ENCODE peak calls at places on chromosomes 11 and 22, in nine cellular contexts. O is midbrain, E is WTC11, M is GOT3, X is HS-27A, K is fibroblast of the conjunctiva, S is GM12878, I is dorsolateral prefrontal cortex, B is fibroblast of mammary gland. Y is an unnamed sample.

GRCh38 chr11:57476883-57477506 is 16.7 kb downstream of the RTN4RL2 start:
- DNase-seq in S (no peak), M (no peak), I (no peak), O (no peak), B (peak), K (no peak), X (no peak), E (peak), Y (no peak)

GRCh38 chr11:19811391-19811790 is 98.8 kb downstream of the NAV2 start:
- DNase-seq in S (no peak), K (no peak), E (no peak), M (no peak), I (no peak), B (no peak), O (no peak), X (no peak), Y (no peak)

GRCh38 chr11:121112498-121113455 is 11.7 kb downstream of the TECTA start:
- DNase-seq in B (peak), E (peak), M (peak), O (peak), S (no peak), X (peak), I (peak), K (peak), Y (peak)

GRCh38 chr11:134488913-134489312 is 76.9 kb upstream of the B3GAT1 start:
- DNase-seq in E (no peak), X (no peak), I (no peak), O (no peak), B (no peak), S (no peak), K (no peak), M (no peak), Y (no peak)

GRCh38 chr11:101128571-101129202 is 926 bp downstream of the PGR start:
- DNase-seq in B (no peak), M (no peak), X (no peak), I (no peak), E (peak), O (no peak), S (no peak), K (no peak), Y (no peak)

GRCh38 chr11:68997124-68997994 is 15.7 kb downstream of the MRGPRF start:
- DNase-seq in I (no peak), X (no peak), M (no peak), B (no peak), O (no peak), E (peak), S (no peak), K (no peak), Y (no peak)

GRCh38 chr11:103378931-103379330 is 269.7 kb downstream of the DYNC2H1 start:
- DNase-seq in M (no peak), O (no peak), I (no peak), X (no peak), B (no peak), K (peak), E (no peak), S (no peak), Y (no peak)

GRCh38 chr11:75553889-75554257 is 8.2 kb upstream of the SERPINH1 start:
- DNase-seq in M (no peak), X (no peak), O (no peak), I (no peak), K (no peak), B (no peak), E (no peak), S (no peak), Y (no peak)

GRCh38 chr22:31123292-31123602 is 481 bp downstream of the INPP5J start:
- DNase-seq in O (no peak), M (no peak), E (no peak), I (no peak), K (no peak), B (no peak), S (no peak), X (no peak), Y (no peak)

GRCh38 chr22:45878051-45878764 is 98.8 kb downstream of the WNT7B start:
- DNase-seq in K (no peak), I (peak), M (no peak), S (no peak), E (no peak), X (no peak), B (no peak), O (peak), Y (no peak)

GRCh38 chr11:108324587-108324986 is 101.7 kb downstream of the ATM start:
- DNase-seq in I (no peak), S (no peak), K (no peak), B (peak), E (no peak), X (peak), M (no peak), O (no peak), Y (no peak)

GRCh38 chr11:75326439-75326810 is 25.0 kb downstream of the ARRB1 start:
- DNase-seq in X (no peak), E (no peak), O (no peak), K (no peak), M (no peak), S (no peak), I (no peak), B (no peak), Y (no peak)

GRCh38 chr11:5291207-5291838 is 10.4 kb downstream of the OR51B4 start:
- DNase-seq in B (peak), M (no peak), K (peak), O (no peak), X (no peak), S (no peak), I (no peak), E (no peak), Y (peak)

GRCh38 chr22:32987081-32987631 is 71.0 kb downstream of the SYN3 start:
- DNase-seq in B (no peak), E (peak), K (no peak), X (no peak), O (peak), I (no peak), S (no peak), M (no peak), Y (no peak)

GRCh38 chr11:86637976-86638375 is 34.4 kb downstream of the ME3 start:
- DNase-seq in K (no peak), M (no peak), O (no peak), E (no peak), X (no peak), S (no peak), I (no peak), B (peak), Y (no peak)

GRCh38 chr11:28760676-28761390 is 652.6 kb downstream of the METTL15 start:
- DNase-seq in K (no peak), O (no peak), S (no peak), I (no peak), B (peak), X (peak), M (no peak), E (no peak), Y (no peak)

GRCh38 chr22:39148727-39149535 is 3.5 kb downstream of the CBX7 start:
- DNase-seq in X (no peak), K (no peak), S (peak), E (peak), O (peak), B (no peak), I (peak), M (no peak), Y (peak)

GRCh38 chr11:42171046-42171445 is 711.6 kb upstream of the LRRC4C start:
- DNase-seq in O (no peak), S (no peak), I (no peak), B (no peak), E (no peak), X (no peak), K (no peak), M (no peak), Y (no peak)

GRCh38 chr11:83157755-83158473 is 983 bp downstream of the PCF11 start:
- DNase-seq in B (peak), E (peak), I (peak), O (peak), M (no peak), S (no peak), K (peak), X (peak), Y (peak)

GRCh38 chr11:48125866-48126265 is 90.7 kb upstream of the OR4B1 start:
- DNase-seq in K (no peak), S (no peak), M (no peak), O (no peak), I (no peak), X (no peak), E (no peak), B (no peak), Y (no peak)

GRCh38 chr11:85756401-85757200 is 54.3 kb downstream of the SYTL2 start:
- DNase-seq in I (no peak), O (no peak), S (no peak), B (no peak), E (no peak), M (no peak), X (no peak), K (no peak), Y (no peak)

GRCh38 chr22:46052331-46052771 is 75.4 kb upstream of the WNT7B start:
- DNase-seq in K (no peak), B (no peak), E (peak), S (no peak), I (no peak), O (no peak), X (no peak), M (no peak), Y (no peak)

GRCh38 chr11:65454696-65455456 is 32.3 kb downstream of the NEAT1 start:
- DNase-seq in X (no peak), B (peak), O (peak), E (peak), S (peak), I (peak), K (peak), M (no peak), Y (peak)